ENCODE peak calls at places on chromosome 11, in four cellular contexts. Z, P, D and E are unnamed samples.

GRCh38 chr11:18171377-18172000 is 1.1 kb upstream of the MRGPRX4 start:
- DNase-seq in D (no peak), P (no peak), Z (peak; percentile 56), E (no peak)

GRCh38 chr11:111684259-111684658 is 81.9 kb downstream of the PPP2R1B start:
- DNase-seq in Z (no peak), P (no peak), D (no peak), E (no peak)

GRCh38 chr11:27183672-27184457 is 143.2 kb downstream of the BBOX1 start:
- DNase-seq in D (peak; percentile 27), P (peak; percentile 23), Z (peak; percentile 64), E (no peak)

GRCh38 chr11:6574816-6575715 is 28.4 kb downstream of the RRP8 start:
- DNase-seq in P (no peak), Z (no peak), D (no peak), E (no peak)

GRCh38 chr11:113293936-113294335 is 20.4 kb upstream of the TTC12 start:
- DNase-seq in Z (no peak), P (no peak), D (no peak), E (no peak)

GRCh38 chr11:69300124-69301032 is 6.4 kb downstream of the MYEOV start:
- DNase-seq in P (no peak), D (no peak), Z (no peak), E (no peak)

GRCh38 chr11:116461789-116462188 is 311.0 kb downstream of the BUD13 start:
- DNase-seq in P (no peak), D (no peak), Z (no peak), E (no peak)

GRCh38 chr11:66639066-66639813 is 737 bp downstream of the RBM4 start:
- DNase-seq in Z (peak; percentile 50), D (peak; percentile 59), P (no peak), E (no peak)

GRCh38 chr11:73326929-73327811 is 19.1 kb downstream of the ARHGEF17 start:
- DNase-seq in P (no peak), D (no peak), Z (no peak), E (no peak)

GRCh38 chr11:74466916-74467885 is at the start of gene KCNE3:
- DNase-seq in D (no peak), Z (no peak), P (no peak), E (no peak)

GRCh38 chr11:94218372-94218771 is 86.0 kb upstream of the IZUMO1R start:
- DNase-seq in Z (no peak), P (no peak), D (no peak), E (no peak)

GRCh38 chr11:72814139-72814830 is at the start of gene ATG16L2:
- DNase-seq in P (peak; percentile 76), D (peak; percentile 92), Z (peak; percentile 91), E (no peak)

GRCh38 chr11:114132427-114132826 is 72.9 kb downstream of the ZBTB16 start:
- DNase-seq in P (no peak), D (no peak), Z (no peak), E (no peak)

GRCh38 chr11:10327254-10327653 is 22.4 kb downstream of the ADM start:
- DNase-seq in Z (no peak), D (no peak), P (no peak), E (no peak)

GRCh38 chr11:23280088-23280487 is 419.8 kb upstream of the CCDC179 start:
- DNase-seq in P (no peak), D (no peak), Z (no peak), E (no peak)

GRCh38 chr11:69394234-69394891 is 87.1 kb upstream of the LINC01488 start:
- DNase-seq in D (no peak), P (no peak), Z (no peak), E (no peak)

GRCh38 chr11:75349540-75350116 is 1.8 kb downstream of the ARRB1 start:
- DNase-seq in P (no peak), Z (no peak), D (no peak), E (no peak)

GRCh38 chr11:75673977-75674582 is 5.2 kb upstream of the MAP6 start:
- DNase-seq in P (no peak), Z (peak; percentile 10), D (no peak), E (no peak)

GRCh38 chr11:75380245-75380644 is 19.1 kb upstream of the RPS3 start:
- DNase-seq in Z (no peak), P (no peak), D (no peak), E (no peak)

GRCh38 chr11:502288-503178 is 4.5 kb downstream of the RNH1 start:
- DNase-seq in Z (no peak), D (no peak), P (no peak), E (no peak)

GRCh38 chr11:103547009-103547408 is 437.8 kb downstream of the DYNC2H1 start:
- DNase-seq in D (no peak), Z (no peak), P (no peak), E (no peak)

GRCh38 chr11:123580557-123581275 is 73.7 kb downstream of the SCN3B start:
- DNase-seq in Z (peak; percentile 63), P (peak; percentile 44), D (peak; percentile 51), E (no peak)

GRCh38 chr11:116579857-116580727 is 192.7 kb downstream of the BUD13 start:
- DNase-seq in Z (no peak), D (no peak), P (no peak), E (no peak)

GRCh38 chr11:8098361-8098760 is 17.4 kb downstream of the TUB start:
- DNase-seq in P (no peak), Z (no peak), D (no peak), E (no peak)

GRCh38 chr11:62552465-62552782 is 5.8 kb upstream of the AHNAK start:
- DNase-seq in Z (no peak), P (no peak), D (no peak), E (no peak)

GRCh38 chr11:71336996-71337772 is 84.8 kb upstream of the SHANK2 start:
- DNase-seq in P (no peak), Z (no peak), D (no peak), E (no peak)

GRCh38 chr11:11620966-11621880 is 582 bp downstream of the GALNT18 start:
- DNase-seq in P (no peak), Z (no peak), D (no peak), E (no peak)

GRCh38 chr11:10934293-10934850 is 76.5 kb upstream of the ZBED5 start:
- DNase-seq in D (peak; percentile 6), P (no peak), Z (peak; percentile 8), E (no peak)

GRCh38 chr11:14644396-14645246 is 1.0 kb downstream of the PDE3B start:
- DNase-seq in D (no peak), P (no peak), Z (no peak), E (no peak)

GRCh38 chr11:72896431-72896830 is 82.2 kb downstream of the ATG16L2 start:
- DNase-seq in Z (no peak), D (no peak), P (no peak), E (no peak)

GRCh38 chr11:69948256-69949141 is 129.3 kb upstream of the FGF3 start:
- DNase-seq in D (no peak), P (no peak), Z (no peak), E (peak; percentile 40)

GRCh38 chr11:79342686-79343085 is 98.1 kb downstream of the TENM4 start:
- DNase-seq in D (no peak), P (no peak), Z (no peak), E (no peak)

GRCh38 chr11:29125621-29126020 is 891.2 kb downstream of the KCNA4 start:
- DNase-seq in Z (no peak), P (no peak), D (no peak), E (no peak)

GRCh38 chr11:80798189-80798588 is 1357.4 kb upstream of the TENM4 start:
- DNase-seq in D (no peak), P (no peak), Z (no peak), E (no peak)

GRCh38 chr11:31711137-31711536 is 100.0 kb downstream of the PAX6 start:
- DNase-seq in Z (no peak), P (no peak), D (no peak), E (no peak)

GRCh38 chr11:116605543-116605942 is 167.2 kb downstream of the BUD13 start:
- DNase-seq in Z (peak; percentile 56), D (no peak), P (no peak), E (no peak)

GRCh38 chr11:74695705-74696280 is 35.4 kb downstream of the CHRDL2 start:
- DNase-seq in Z (no peak), P (peak; percentile 63), D (no peak), E (no peak)

GRCh38 chr11:115423728-115424459 is 80.3 kb downstream of the CADM1 start:
- DNase-seq in P (no peak), Z (no peak), D (no peak), E (no peak)

GRCh38 chr11:58578136-58578634 is 678 bp upstream of the ZFP91 start:
- DNase-seq in P (peak; percentile 95), Z (peak; percentile 97), D (peak; percentile 98), E (peak; percentile 81)

GRCh38 chr11:58577441-58578135 is 1.3 kb upstream of the ZFP91 start:
- DNase-seq in D (peak; percentile 77), P (no peak), Z (peak; percentile 94), E (peak; percentile 29)

GRCh38 chr11:58580311-58580710 is 1.4 kb downstream of the ZFP91 start:
- DNase-seq in D (no peak), Z (no peak), P (no peak), E (no peak)

GRCh38 chr11:58579192-58580129 is 598 bp downstream of the ZFP91 start:
- DNase-seq in P (peak; percentile 89), D (peak; percentile 90), Z (peak; percentile 92), E (peak; percentile 78)

DNA sequence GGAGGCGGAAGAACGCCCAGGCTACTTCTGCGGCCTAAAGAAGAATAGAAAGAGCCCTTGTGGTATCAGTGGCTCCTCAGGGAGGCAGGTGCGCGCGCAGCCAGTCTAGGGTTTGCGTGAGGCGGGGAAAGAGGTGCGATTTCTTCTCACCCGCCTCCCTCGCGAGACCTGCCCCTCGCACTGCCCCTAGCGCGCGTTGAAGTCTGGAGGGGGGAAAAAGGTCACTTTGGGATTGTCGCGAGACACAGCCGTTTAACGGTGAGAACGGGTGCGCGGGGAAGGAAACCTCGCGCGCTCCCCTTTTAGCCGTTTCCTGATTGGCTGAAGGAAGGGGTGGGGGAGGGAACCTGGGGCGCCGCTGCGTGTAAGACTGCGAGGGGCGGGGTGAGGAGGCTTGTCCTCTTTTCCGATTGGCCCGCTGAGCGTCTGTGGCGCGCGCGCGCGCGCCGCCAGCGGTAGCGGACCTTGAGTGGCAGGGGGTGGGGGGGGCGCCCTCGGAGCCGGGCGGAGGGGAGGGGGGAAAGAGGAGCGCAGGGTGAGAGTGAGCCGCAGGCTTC is at the start of gene ZFP91:
- DNase-seq in D (peak; percentile 95), P (peak; percentile 98), Z (peak; percentile 98), E (peak; percentile 95)
- H3K4me3 ChIP-seq in D (peak within 1 kb of the TSS; percentile 96), P (peak within 1 kb of the TSS; percentile 90), Z (peak within 1 kb of the TSS; percentile 87), E (peak within 1 kb of the TSS; percentile 84)

GRCh38 chr11:68142028-68142412 is 20.8 kb upstream of the CHKA start:
- DNase-seq in Z (no peak), P (peak; percentile 93), D (no peak), E (no peak)
- H3K27ac ChIP-seq in Z (no peak overlapping the region), P (peak overlapping the region; percentile 95), D (no peak overlapping the region), E (no peak overlapping the region)

GRCh38 chr11:130299978-130300377 is 14.7 kb downstream of the ZBTB44 start:
- DNase-seq in D (no peak), Z (no peak), P (no peak), E (no peak)

GRCh38 chr11:130300567-130300966 is 14.2 kb downstream of the ZBTB44 start:
- DNase-seq in Z (peak; percentile 27), D (no peak), P (no peak), E (no peak)

GRCh38 chr11:130301002-130301401 is 13.7 kb downstream of the ZBTB44 start:
- DNase-seq in P (no peak), Z (no peak), D (no peak), E (no peak)

GRCh38 chr11:130295657-130296056 is 19.1 kb downstream of the ZBTB44 start:
- DNase-seq in Z (no peak), P (no peak), D (no peak), E (no peak)
- H3K4me3 ChIP-seq in Z (no peak overlapping the region), P (no peak overlapping the region), D (no peak overlapping the region), E (no peak overlapping the region)

GRCh38 chr11:64208796-64209562 is 2.5 kb downstream of the FERMT3 start:
- DNase-seq in Z (no peak), D (no peak), P (no peak), E (no peak)
- H3K27ac ChIP-seq in Z (peak overlapping the region; percentile 96), D (peak overlapping the region; percentile 90), P (peak overlapping the region; percentile 95), E (no peak overlapping the region)